ENCODE peak calls at places on chromosomes 6 and 20, in six cellular contexts. X, V, A, Q, O and P are unnamed samples.

GRCh38 chr20:37346526-37347346 is 796 bp downstream of the SRC start:
- DNase-seq in X (no peak), V (no peak), A (peak; percentile 82), Q (no peak), O (peak; percentile 75), P (no peak)

GRCh38 chr20:9557411-9557810 is 43.0 kb downstream of the LAMP5 start:
- DNase-seq in X (no peak), V (no peak), A (no peak), Q (no peak), O (no peak), P (no peak)

GRCh38 chr20:286508-286907 is 4.0 kb downstream of the C20orf96 start:
- DNase-seq in X (no peak), V (no peak), A (no peak), Q (no peak), O (no peak), P (no peak)

GRCh38 chr6:95128439-95128838 is 448.9 kb upstream of the MANEA start:
- DNase-seq in X (no peak), V (no peak), A (no peak), Q (no peak), O (no peak), P (no peak)

GRCh38 chr20:48100483-48100882 is 315.2 kb upstream of the SULF2 start:
- DNase-seq in X (no peak), V (no peak), A (no peak), Q (no peak), O (no peak), P (no peak)

GRCh38 chr6:100614933-100615332 is 150.2 kb upstream of the SIM1 start:
- DNase-seq in X (no peak), V (no peak), A (peak; percentile 10), Q (no peak), O (no peak), P (no peak)

GRCh38 chr6:129713806-129714338 is 3.9 kb upstream of the ARHGAP18 start:
- DNase-seq in X (peak; percentile 39), V (no peak), A (no peak), Q (no peak), O (no peak), P (no peak)

GRCh38 chr6:41739041-41739440 is 3.6 kb upstream of the TFEB start:
- DNase-seq in X (no peak), V (no peak), A (peak; percentile 22), Q (no peak), O (no peak), P (no peak)

GRCh38 chr6:77926198-77926752 is 273.4 kb downstream of the MEI4 start:
- DNase-seq in X (no peak), V (no peak), A (no peak), Q (no peak), O (no peak), P (no peak)

DNA sequence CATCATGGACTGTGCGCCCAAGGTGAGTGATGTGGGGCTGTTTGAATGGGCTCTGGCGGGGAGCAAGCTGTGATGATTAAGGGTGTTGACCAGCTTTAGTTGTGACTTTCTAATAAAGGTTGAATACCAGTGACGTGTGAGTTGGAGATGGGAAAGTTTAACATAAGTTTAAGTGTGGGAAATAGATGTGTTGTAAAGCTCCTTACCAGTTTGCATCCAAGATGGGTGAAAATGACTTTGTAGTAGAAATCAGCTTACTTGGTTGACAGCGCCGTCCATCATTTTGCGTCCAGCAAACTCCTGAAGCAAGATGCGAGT is 372 bp downstream of the CASS4 start:
- DNase-seq in X (no peak), V (no peak), A (no peak), Q (no peak), O (no peak), P (no peak)
- H3K4me3 ChIP-seq in X (no peak overlapping the region), V (peak overlapping the region; percentile 32), A (no peak overlapping the region), Q (no peak overlapping the region), O (peak overlapping the region; percentile 32), P (peak overlapping the region; percentile 43)

GRCh38 chr6:49551866-49552129 is 1.3 kb downstream of the C6orf141 start:
- DNase-seq in X (no peak), V (no peak), A (no peak), Q (no peak), O (no peak), P (no peak)

GRCh38 chr6:49550413-49551125 is at the start of gene C6orf141:
- DNase-seq in X (peak; percentile 60), V (no peak), A (peak; percentile 66), Q (peak; percentile 60), O (no peak), P (no peak)

GRCh38 chr6:49551126-49551865 is 828 bp downstream of the C6orf141 start:
- DNase-seq in X (peak; percentile 63), V (no peak), A (peak; percentile 49), Q (no peak), O (no peak), P (no peak)

GRCh38 chr6:49548613-49549304 is 1.7 kb upstream of the C6orf141 start:
- DNase-seq in X (no peak), V (no peak), A (no peak), Q (no peak), O (no peak), P (no peak)

DNA sequence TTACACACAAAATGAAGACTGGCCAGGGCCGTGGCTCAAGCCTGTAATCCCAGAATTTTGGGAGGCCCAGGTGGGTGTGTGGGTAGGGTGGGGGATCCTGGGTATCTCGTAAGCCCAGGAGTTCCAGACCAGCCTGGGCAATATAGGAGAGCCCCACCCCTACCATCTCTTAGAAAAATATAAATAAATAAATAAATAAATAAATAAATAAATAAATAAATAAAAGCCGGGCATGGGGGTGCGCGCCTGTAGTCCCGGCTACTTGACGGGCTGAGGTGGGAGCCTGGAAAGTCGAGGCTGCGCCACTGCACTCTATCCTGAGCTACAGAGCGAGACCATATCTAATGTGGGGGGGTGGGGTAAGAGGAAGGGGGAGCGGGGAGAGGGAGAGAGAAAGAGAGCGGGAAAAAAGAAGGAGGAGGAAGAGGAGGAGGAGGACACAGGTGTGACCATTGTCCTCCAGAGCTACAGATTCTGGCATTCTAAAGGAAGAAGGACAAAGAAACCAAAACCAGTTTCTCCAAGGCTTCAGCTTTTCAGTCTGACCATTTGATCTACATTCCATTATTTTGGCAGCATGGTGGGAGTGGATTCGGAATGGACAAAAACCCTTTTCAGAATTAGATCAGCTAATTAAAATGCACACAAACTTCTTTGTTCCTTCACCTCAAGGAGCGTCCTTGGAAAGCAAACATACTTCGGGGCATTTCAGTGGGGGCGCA is 616 bp upstream of the C6orf141 start:
- DNase-seq in X (no peak), V (no peak), A (no peak), Q (no peak), O (no peak), P (no peak)
- H3K4me3 ChIP-seq in X (peak overlapping the region; percentile 51), V (peak overlapping the region; percentile 60), A (peak overlapping the region; percentile 30), Q (peak overlapping the region; percentile 65), O (peak overlapping the region; percentile 37), P (peak overlapping the region; percentile 65)

GRCh38 chr6:21599074-21599639 is 5.6 kb downstream of the SOX4 start:
- DNase-seq in X (no peak), V (no peak), A (no peak), Q (no peak), O (no peak), P (no peak)

GRCh38 chr6:21598662-21599061 is 5.1 kb downstream of the SOX4 start:
- DNase-seq in X (no peak), V (no peak), A (no peak), Q (no peak), O (no peak), P (no peak)

GRCh38 chr6:21596379-21597242 is 3.1 kb downstream of the SOX4 start:
- DNase-seq in X (peak; percentile 70), V (no peak), A (peak; percentile 59), Q (peak; percentile 33), O (peak; percentile 83), P (peak; percentile 47)

GRCh38 chr6:21597243-21597682 is 3.7 kb downstream of the SOX4 start:
- DNase-seq in X (no peak), V (no peak), A (no peak), Q (no peak), O (no peak), P (no peak)

DNA sequence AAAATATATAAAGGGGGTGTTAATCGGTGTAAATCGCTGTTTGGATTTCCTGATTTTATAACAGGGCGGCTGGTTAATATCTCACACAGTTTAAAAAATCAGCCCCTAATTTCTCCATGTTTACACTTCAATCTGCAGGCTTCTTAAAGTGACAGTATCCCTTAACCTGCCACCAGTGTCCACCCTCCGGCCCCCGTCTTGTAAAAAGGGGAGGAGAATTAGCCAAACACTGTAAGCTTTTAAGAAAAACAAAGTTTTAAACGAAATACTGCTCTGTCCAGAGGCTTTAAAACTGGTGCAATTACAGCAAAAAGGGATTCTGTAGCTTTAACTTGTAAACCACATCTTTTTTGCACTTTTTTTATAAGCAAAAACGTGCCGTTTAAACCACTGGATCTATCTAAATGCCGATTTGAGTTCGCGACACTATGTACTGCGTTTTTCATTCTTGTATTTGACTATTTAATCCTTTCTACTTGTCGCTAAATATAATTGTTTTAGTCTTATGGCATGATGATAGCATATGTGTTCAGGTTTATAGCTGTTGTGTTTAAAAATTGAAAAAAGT is 4.2 kb downstream of the SOX4 start:
- DNase-seq in X (no peak), V (no peak), A (no peak), Q (no peak), O (no peak), P (no peak)
- H3K4me3 ChIP-seq in X (peak overlapping the region; percentile 86), V (peak overlapping the region; percentile 67), A (peak overlapping the region; percentile 66), Q (peak overlapping the region; percentile 83), O (peak overlapping the region; percentile 64), P (peak overlapping the region; percentile 85)

DNA sequence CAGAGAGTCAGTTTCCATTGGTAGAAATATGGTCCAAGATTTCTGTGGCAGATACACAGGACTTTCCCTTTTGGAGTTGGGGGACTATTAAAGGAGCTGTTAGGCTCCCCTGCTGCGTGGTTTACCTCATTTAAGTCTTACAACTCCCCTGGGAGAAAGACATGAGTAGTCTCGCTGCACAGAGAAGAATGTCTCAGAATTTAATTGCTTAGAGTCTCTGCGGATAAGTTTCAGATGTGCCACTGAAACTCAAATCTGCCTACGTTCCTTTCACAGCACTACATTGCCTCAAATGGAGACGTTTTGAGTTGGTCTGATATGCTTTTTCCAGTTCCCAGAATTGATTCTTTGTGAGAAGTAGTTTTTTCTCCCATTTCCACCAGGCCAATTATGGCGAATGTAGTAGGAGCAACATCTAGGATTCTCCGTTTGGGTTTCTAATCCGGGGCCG is 585 bp upstream of the SLC35F1 start:
- DNase-seq in X (peak; percentile 72), V (no peak), A (no peak), Q (no peak), O (no peak), P (no peak)
- H3K4me3 ChIP-seq in X (peak overlapping the region; percentile 60), V (peak overlapping the region; percentile 72), A (peak overlapping the region; percentile 59), Q (peak overlapping the region; percentile 58), O (peak overlapping the region; percentile 55), P (peak overlapping the region; percentile 75)

GRCh38 chr6:37741757-37742400 is 44.2 kb upstream of the MDGA1 start:
- DNase-seq in X (peak; percentile 41), V (no peak), A (peak; percentile 76), Q (peak; percentile 43), O (no peak), P (peak; percentile 19)
- H3K4me3 ChIP-seq in X (no peak overlapping the region), V (no peak overlapping the region), A (no peak overlapping the region), Q (no peak overlapping the region), O (no peak overlapping the region), P (no peak overlapping the region)